ENCODE peak calls at places on chromosomes 13 and 19, in eight cellular contexts. One of them, this sample, is unnamed.

GRCh38 chr19:38047048-38047435 is 140.0 kb downstream of the SIPA1L3 start:
- DNase-seq in hypothalamus: no peak
- DNase-seq in tibial nerve: no peak
- DNase-seq in NCI-H1436 treated with DMSO at 0.1 percent for 48 hours: no peak
- DNase-seq in coronary artery: no peak
- DNase-seq in RWPE1: no peak
- DNase-seq in A172: no peak
- DNase-seq in stimulated activated naive CD4-positive, alpha-beta T cell treated with Interleukin-2 at 50 U/mL for 16 hours: no peak
- DNase-seq in this sample: no peak

GRCh38 chr19:11453468-11454341 is 18.3 kb downstream of the PRKCSH start:
- DNase-seq in A172: no peak
- DNase-seq in NCI-H1436 treated with DMSO at 0.1 percent for 48 hours: no peak
- DNase-seq in coronary artery: no peak
- DNase-seq in hypothalamus: no peak
- DNase-seq in RWPE1: no peak
- DNase-seq in stimulated activated naive CD4-positive, alpha-beta T cell treated with Interleukin-2 at 50 U/mL for 16 hours: peak; percentile 9
- DNase-seq in tibial nerve: no peak
- DNase-seq in this sample: no peak

GRCh38 chr13:34756572-34756971 is 185.5 kb upstream of the NBEA start:
- DNase-seq in stimulated activated naive CD4-positive, alpha-beta T cell treated with Interleukin-2 at 50 U/mL for 16 hours: no peak
- DNase-seq in A172: no peak
- DNase-seq in RWPE1: no peak
- DNase-seq in tibial nerve: no peak
- DNase-seq in NCI-H1436 treated with DMSO at 0.1 percent for 48 hours: no peak
- DNase-seq in coronary artery: no peak
- DNase-seq in hypothalamus: no peak
- DNase-seq in this sample: no peak

GRCh38 chr13:105432408-105432807 is 1103.1 kb downstream of the EFNB2 start:
- DNase-seq in coronary artery: no peak
- DNase-seq in stimulated activated naive CD4-positive, alpha-beta T cell treated with Interleukin-2 at 50 U/mL for 16 hours: no peak
- DNase-seq in RWPE1: no peak
- DNase-seq in NCI-H1436 treated with DMSO at 0.1 percent for 48 hours: no peak
- DNase-seq in hypothalamus: no peak
- DNase-seq in A172: no peak
- DNase-seq in tibial nerve: no peak
- DNase-seq in this sample: peak; percentile 49

GRCh38 chr13:24218977-24219376 is 58.5 kb downstream of the SPATA13 start:
- DNase-seq in tibial nerve: no peak
- DNase-seq in hypothalamus: no peak
- DNase-seq in A172: no peak
- DNase-seq in RWPE1: no peak
- DNase-seq in NCI-H1436 treated with DMSO at 0.1 percent for 48 hours: no peak
- DNase-seq in stimulated activated naive CD4-positive, alpha-beta T cell treated with Interleukin-2 at 50 U/mL for 16 hours: no peak
- DNase-seq in coronary artery: no peak
- DNase-seq in this sample: no peak

GRCh38 chr13:113542751-113543424 is 41.7 kb upstream of the TFDP1 start:
- DNase-seq in NCI-H1436 treated with DMSO at 0.1 percent for 48 hours: no peak
- DNase-seq in RWPE1: no peak
- DNase-seq in stimulated activated naive CD4-positive, alpha-beta T cell treated with Interleukin-2 at 50 U/mL for 16 hours: no peak
- DNase-seq in coronary artery: no peak
- DNase-seq in hypothalamus: no peak
- DNase-seq in tibial nerve: no peak
- DNase-seq in A172: no peak
- DNase-seq in this sample: no peak

GRCh38 chr13:19618925-19619324 is 14.5 kb upstream of the MPHOSPH8 start:
- DNase-seq in RWPE1: no peak
- DNase-seq in hypothalamus: no peak
- DNase-seq in tibial nerve: no peak
- DNase-seq in stimulated activated naive CD4-positive, alpha-beta T cell treated with Interleukin-2 at 50 U/mL for 16 hours: no peak
- DNase-seq in A172: no peak
- DNase-seq in NCI-H1436 treated with DMSO at 0.1 percent for 48 hours: no peak
- DNase-seq in coronary artery: no peak
- DNase-seq in this sample: no peak

GRCh38 chr19:12764698-12765097 is 10.7 kb downstream of the HOOK2 start:
- DNase-seq in hypothalamus: no peak
- DNase-seq in A172: no peak
- DNase-seq in coronary artery: no peak
- DNase-seq in NCI-H1436 treated with DMSO at 0.1 percent for 48 hours: no peak
- DNase-seq in RWPE1: no peak
- DNase-seq in tibial nerve: no peak
- DNase-seq in stimulated activated naive CD4-positive, alpha-beta T cell treated with Interleukin-2 at 50 U/mL for 16 hours: no peak
- DNase-seq in this sample: no peak

GRCh38 chr13:98927954-98928927 is 49.6 kb downstream of the DOCK9 start:
- DNase-seq in NCI-H1436 treated with DMSO at 0.1 percent for 48 hours: no peak
- DNase-seq in stimulated activated naive CD4-positive, alpha-beta T cell treated with Interleukin-2 at 50 U/mL for 16 hours: no peak
- DNase-seq in A172: no peak
- DNase-seq in tibial nerve: peak; percentile 73
- DNase-seq in RWPE1: no peak
- DNase-seq in coronary artery: no peak
- DNase-seq in hypothalamus: no peak
- DNase-seq in this sample: no peak

GRCh38 chr13:51827254-51827653 is 17.7 kb downstream of the TMEM272 start:
- DNase-seq in coronary artery: no peak
- DNase-seq in stimulated activated naive CD4-positive, alpha-beta T cell treated with Interleukin-2 at 50 U/mL for 16 hours: no peak
- DNase-seq in NCI-H1436 treated with DMSO at 0.1 percent for 48 hours: no peak
- DNase-seq in tibial nerve: no peak
- DNase-seq in A172: no peak
- DNase-seq in RWPE1: no peak
- DNase-seq in hypothalamus: no peak
- DNase-seq in this sample: no peak

GRCh38 chr13:74529968-74530367 is 395.8 kb upstream of the KLF12 start:
- DNase-seq in A172: no peak
- DNase-seq in RWPE1: no peak
- DNase-seq in coronary artery: no peak
- DNase-seq in hypothalamus: no peak
- DNase-seq in NCI-H1436 treated with DMSO at 0.1 percent for 48 hours: no peak
- DNase-seq in stimulated activated naive CD4-positive, alpha-beta T cell treated with Interleukin-2 at 50 U/mL for 16 hours: no peak
- DNase-seq in tibial nerve: no peak
- DNase-seq in this sample: no peak

GRCh38 chr13:44155422-44156293 is 218.0 kb upstream of the SERP2 start:
- DNase-seq in stimulated activated naive CD4-positive, alpha-beta T cell treated with Interleukin-2 at 50 U/mL for 16 hours: no peak
- DNase-seq in A172: no peak
- DNase-seq in NCI-H1436 treated with DMSO at 0.1 percent for 48 hours: no peak
- DNase-seq in RWPE1: no peak
- DNase-seq in hypothalamus: peak; percentile 24
- DNase-seq in coronary artery: peak; percentile 82
- DNase-seq in tibial nerve: peak; percentile 59
- DNase-seq in this sample: no peak

GRCh38 chr19:49555600-49556411 is 24.6 kb downstream of the NOSIP start:
- DNase-seq in tibial nerve: peak; percentile 77
- DNase-seq in A172: no peak
- DNase-seq in stimulated activated naive CD4-positive, alpha-beta T cell treated with Interleukin-2 at 50 U/mL for 16 hours: peak; percentile 59
- DNase-seq in coronary artery: no peak
- DNase-seq in hypothalamus: no peak
- DNase-seq in RWPE1: peak; percentile 69
- DNase-seq in NCI-H1436 treated with DMSO at 0.1 percent for 48 hours: no peak
- DNase-seq in this sample: no peak

GRCh38 chr19:20244356-20244755 is 77.3 kb downstream of the ZNF486 start:
- DNase-seq in NCI-H1436 treated with DMSO at 0.1 percent for 48 hours: no peak
- DNase-seq in tibial nerve: no peak
- DNase-seq in stimulated activated naive CD4-positive, alpha-beta T cell treated with Interleukin-2 at 50 U/mL for 16 hours: no peak
- DNase-seq in RWPE1: no peak
- DNase-seq in A172: no peak
- DNase-seq in coronary artery: no peak
- DNase-seq in hypothalamus: no peak
- DNase-seq in this sample: no peak

GRCh38 chr19:13764821-13765394 is 586 bp downstream of the MRI1 start:
- DNase-seq in RWPE1: no peak
- DNase-seq in hypothalamus: no peak
- DNase-seq in NCI-H1436 treated with DMSO at 0.1 percent for 48 hours: no peak
- DNase-seq in tibial nerve: no peak
- DNase-seq in coronary artery: no peak
- DNase-seq in stimulated activated naive CD4-positive, alpha-beta T cell treated with Interleukin-2 at 50 U/mL for 16 hours: no peak
- DNase-seq in A172: no peak
- DNase-seq in this sample: no peak

GRCh38 chr13:48626077-48626449 is 27.7 kb upstream of the CYSLTR2 start:
- DNase-seq in tibial nerve: no peak
- DNase-seq in A172: no peak
- DNase-seq in stimulated activated naive CD4-positive, alpha-beta T cell treated with Interleukin-2 at 50 U/mL for 16 hours: no peak
- DNase-seq in hypothalamus: no peak
- DNase-seq in RWPE1: no peak
- DNase-seq in coronary artery: no peak
- DNase-seq in NCI-H1436 treated with DMSO at 0.1 percent for 48 hours: no peak
- DNase-seq in this sample: no peak

GRCh38 chr19:53881482-53882390 is at the start of gene PRKCG:
- DNase-seq in stimulated activated naive CD4-positive, alpha-beta T cell treated with Interleukin-2 at 50 U/mL for 16 hours: peak; percentile 47
- DNase-seq in tibial nerve: no peak
- DNase-seq in NCI-H1436 treated with DMSO at 0.1 percent for 48 hours: no peak
- DNase-seq in RWPE1: no peak
- DNase-seq in A172: peak; percentile 65
- DNase-seq in hypothalamus: no peak
- DNase-seq in coronary artery: no peak
- DNase-seq in this sample: no peak

GRCh38 chr19:41545547-41545946 is 30.4 kb upstream of the CEACAM21 start:
- DNase-seq in RWPE1: no peak
- DNase-seq in stimulated activated naive CD4-positive, alpha-beta T cell treated with Interleukin-2 at 50 U/mL for 16 hours: no peak
- DNase-seq in tibial nerve: no peak
- DNase-seq in A172: no peak
- DNase-seq in coronary artery: no peak
- DNase-seq in NCI-H1436 treated with DMSO at 0.1 percent for 48 hours: no peak
- DNase-seq in hypothalamus: no peak
- DNase-seq in this sample: no peak

GRCh38 chr19:43595605-43595998 is 332 bp downstream of the IRGQ start:
- DNase-seq in coronary artery: no peak
- DNase-seq in tibial nerve: no peak
- DNase-seq in A172: no peak
- DNase-seq in NCI-H1436 treated with DMSO at 0.1 percent for 48 hours: no peak
- DNase-seq in stimulated activated naive CD4-positive, alpha-beta T cell treated with Interleukin-2 at 50 U/mL for 16 hours: peak; percentile 23
- DNase-seq in hypothalamus: no peak
- DNase-seq in RWPE1: no peak
- DNase-seq in this sample: no peak

This sample was measured in brain pericyte.